ENCODE peak calls at places on chromosomes 11 and 22, in six cellular contexts. One of them, this sample, is unnamed.

GRCh38 chr22:43726296-43726695 is 85.8 kb downstream of the EFCAB6 start:
- DNase-seq in GM23338: no peak
- DNase-seq in astrocyte of the cerebellum: peak
- DNase-seq in mammary epithelial cell: no peak
- DNase-seq in SJSA1: no peak
- DNase-seq in kidney: no peak
- DNase-seq in this sample: peak

GRCh38 chr11:69102732-69103615 is 52.8 kb upstream of the SMIM38 start:
- DNase-seq in GM23338: peak
- DNase-seq in astrocyte of the cerebellum: no peak
- DNase-seq in mammary epithelial cell: no peak
- DNase-seq in SJSA1: peak
- DNase-seq in kidney: peak
- DNase-seq in this sample: no peak

GRCh38 chr11:75868990-75869389 is 54.0 kb downstream of the UVRAG start:
- DNase-seq in GM23338: no peak
- DNase-seq in astrocyte of the cerebellum: no peak
- DNase-seq in mammary epithelial cell: no peak
- DNase-seq in SJSA1: no peak
- DNase-seq in kidney: no peak
- DNase-seq in this sample: no peak

GRCh38 chr22:19066531-19067271 is 55.5 kb downstream of the DGCR2 start:
- DNase-seq in GM23338: no peak
- DNase-seq in astrocyte of the cerebellum: peak
- DNase-seq in mammary epithelial cell: peak
- DNase-seq in SJSA1: no peak
- DNase-seq in kidney: no peak
- DNase-seq in this sample: peak

GRCh38 chr11:119474682-119475596 is 52.0 kb upstream of the THY1 start:
- DNase-seq in GM23338: peak
- DNase-seq in astrocyte of the cerebellum: peak
- DNase-seq in mammary epithelial cell: peak
- DNase-seq in SJSA1: peak
- DNase-seq in kidney: peak
- DNase-seq in this sample: peak

GRCh38 chr11:41984023-41984422 is 524.6 kb upstream of the LRRC4C start:
- DNase-seq in GM23338: no peak
- DNase-seq in astrocyte of the cerebellum: no peak
- DNase-seq in mammary epithelial cell: no peak
- DNase-seq in SJSA1: no peak
- DNase-seq in kidney: no peak
- DNase-seq in this sample: no peak

GRCh38 chr11:75236062-75236461 is 4.5 kb upstream of the TPBGL start:
- DNase-seq in GM23338: peak
- DNase-seq in astrocyte of the cerebellum: no peak
- DNase-seq in mammary epithelial cell: no peak
- DNase-seq in SJSA1: no peak
- DNase-seq in kidney: no peak
- DNase-seq in this sample: no peak

GRCh38 chr11:123561046-123561781 is 93.2 kb downstream of the SCN3B start:
- DNase-seq in GM23338: peak
- DNase-seq in astrocyte of the cerebellum: no peak
- DNase-seq in mammary epithelial cell: no peak
- DNase-seq in SJSA1: peak
- DNase-seq in kidney: no peak
- DNase-seq in this sample: peak

GRCh38 chr11:19842505-19842904 is 129.9 kb downstream of the NAV2 start:
- DNase-seq in GM23338: no peak
- DNase-seq in astrocyte of the cerebellum: no peak
- DNase-seq in mammary epithelial cell: no peak
- DNase-seq in SJSA1: no peak
- DNase-seq in kidney: no peak
- DNase-seq in this sample: no peak

GRCh38 chr11:70462818-70463477 is 64.6 kb downstream of the CTTN start:
- DNase-seq in GM23338: no peak
- DNase-seq in astrocyte of the cerebellum: no peak
- DNase-seq in mammary epithelial cell: no peak
- DNase-seq in SJSA1: no peak
- DNase-seq in kidney: no peak
- DNase-seq in this sample: no peak

GRCh38 chr11:56819916-56820315 is 71.4 kb upstream of the OR9G4 start:
- DNase-seq in GM23338: no peak
- DNase-seq in astrocyte of the cerebellum: no peak
- DNase-seq in mammary epithelial cell: peak
- DNase-seq in SJSA1: no peak
- DNase-seq in kidney: no peak
- DNase-seq in this sample: no peak

GRCh38 chr22:32531228-32531627 is 56.6 kb downstream of the FBXO7 start:
- DNase-seq in GM23338: no peak
- DNase-seq in astrocyte of the cerebellum: no peak
- DNase-seq in mammary epithelial cell: no peak
- DNase-seq in SJSA1: no peak
- DNase-seq in kidney: peak
- DNase-seq in this sample: no peak

GRCh38 chr11:45798793-45799441 is 6.0 kb upstream of the SLC35C1 start:
- DNase-seq in GM23338: no peak
- DNase-seq in astrocyte of the cerebellum: no peak
- DNase-seq in mammary epithelial cell: no peak
- DNase-seq in SJSA1: no peak
- DNase-seq in kidney: no peak
- DNase-seq in this sample: no peak

GRCh38 chr22:26986884-26987283 is 329.5 kb downstream of the MIAT start:
- DNase-seq in GM23338: no peak
- DNase-seq in astrocyte of the cerebellum: no peak
- DNase-seq in mammary epithelial cell: no peak
- DNase-seq in SJSA1: no peak
- DNase-seq in kidney: no peak
- DNase-seq in this sample: no peak

GRCh38 chr11:103779054-103779453 is 257.4 kb upstream of the DDI1 start:
- DNase-seq in GM23338: no peak
- DNase-seq in astrocyte of the cerebellum: peak
- DNase-seq in mammary epithelial cell: peak
- DNase-seq in SJSA1: no peak
- DNase-seq in kidney: no peak
- DNase-seq in this sample: peak

GRCh38 chr22:19067696-19068348 is 54.4 kb downstream of the DGCR2 start:
- DNase-seq in GM23338: no peak
- DNase-seq in astrocyte of the cerebellum: no peak
- DNase-seq in mammary epithelial cell: no peak
- DNase-seq in SJSA1: no peak
- DNase-seq in kidney: no peak
- DNase-seq in this sample: no peak

GRCh38 chr11:71076021-71076420 is 176.4 kb downstream of the SHANK2 start:
- DNase-seq in GM23338: no peak
- DNase-seq in astrocyte of the cerebellum: no peak
- DNase-seq in mammary epithelial cell: no peak
- DNase-seq in SJSA1: peak
- DNase-seq in kidney: no peak
- DNase-seq in this sample: no peak

GRCh38 chr11:94740975-94741707 is 27.0 kb upstream of the AMOTL1 start:
- DNase-seq in GM23338: peak
- DNase-seq in astrocyte of the cerebellum: no peak
- DNase-seq in mammary epithelial cell: peak
- DNase-seq in SJSA1: peak
- DNase-seq in kidney: peak
- DNase-seq in this sample: peak

GRCh38 chr11:100970273-100971164 is 159.1 kb downstream of the PGR start:
- DNase-seq in GM23338: peak
- DNase-seq in astrocyte of the cerebellum: no peak
- DNase-seq in mammary epithelial cell: no peak
- DNase-seq in SJSA1: peak
- DNase-seq in kidney: no peak
- DNase-seq in this sample: peak

GRCh38 chr11:73982595-73982989 is at the start of gene UCP2:
- DNase-seq in GM23338: peak
- DNase-seq in astrocyte of the cerebellum: peak
- DNase-seq in mammary epithelial cell: no peak
- DNase-seq in SJSA1: no peak
- DNase-seq in kidney: peak
- DNase-seq in this sample: peak

GRCh38 chr11:93543292-93543977 is at the start of gene SMCO4:
- DNase-seq in GM23338: peak
- DNase-seq in astrocyte of the cerebellum: no peak
- DNase-seq in mammary epithelial cell: peak
- DNase-seq in SJSA1: peak
- DNase-seq in kidney: peak
- DNase-seq in this sample: peak

GRCh38 chr11:95483339-95483738 is 252.3 kb upstream of the SESN3 start:
- DNase-seq in GM23338: no peak
- DNase-seq in astrocyte of the cerebellum: no peak
- DNase-seq in mammary epithelial cell: no peak
- DNase-seq in SJSA1: no peak
- DNase-seq in kidney: no peak
- DNase-seq in this sample: peak

GRCh38 chr11:61328351-61328750 is 4.6 kb downstream of the DDB1 start:
- DNase-seq in GM23338: no peak
- DNase-seq in astrocyte of the cerebellum: no peak
- DNase-seq in mammary epithelial cell: no peak
- DNase-seq in SJSA1: no peak
- DNase-seq in kidney: no peak
- DNase-seq in this sample: no peak

GRCh38 chr11:117817213-117818035 is 7.1 kb downstream of the FXYD2 start:
- DNase-seq in GM23338: peak
- DNase-seq in astrocyte of the cerebellum: peak
- DNase-seq in mammary epithelial cell: peak
- DNase-seq in SJSA1: peak
- DNase-seq in kidney: peak
- DNase-seq in this sample: peak

GRCh38 chr11:117815262-117815803 is 9.2 kb downstream of the FXYD2 start:
- DNase-seq in GM23338: no peak
- DNase-seq in astrocyte of the cerebellum: no peak
- DNase-seq in mammary epithelial cell: no peak
- DNase-seq in SJSA1: no peak
- DNase-seq in kidney: peak
- DNase-seq in this sample: no peak

GRCh38 chr11:117818036-117818858 is 6.3 kb downstream of the FXYD2 start:
- DNase-seq in GM23338: no peak
- DNase-seq in astrocyte of the cerebellum: no peak
- DNase-seq in mammary epithelial cell: peak
- DNase-seq in SJSA1: no peak
- DNase-seq in kidney: peak
- DNase-seq in this sample: no peak

GRCh38 chr11:117816151-117816741 is 8.3 kb downstream of the FXYD2 start:
- DNase-seq in GM23338: peak
- DNase-seq in astrocyte of the cerebellum: no peak
- DNase-seq in mammary epithelial cell: no peak
- DNase-seq in SJSA1: peak
- DNase-seq in kidney: peak
- DNase-seq in this sample: peak

DNA sequence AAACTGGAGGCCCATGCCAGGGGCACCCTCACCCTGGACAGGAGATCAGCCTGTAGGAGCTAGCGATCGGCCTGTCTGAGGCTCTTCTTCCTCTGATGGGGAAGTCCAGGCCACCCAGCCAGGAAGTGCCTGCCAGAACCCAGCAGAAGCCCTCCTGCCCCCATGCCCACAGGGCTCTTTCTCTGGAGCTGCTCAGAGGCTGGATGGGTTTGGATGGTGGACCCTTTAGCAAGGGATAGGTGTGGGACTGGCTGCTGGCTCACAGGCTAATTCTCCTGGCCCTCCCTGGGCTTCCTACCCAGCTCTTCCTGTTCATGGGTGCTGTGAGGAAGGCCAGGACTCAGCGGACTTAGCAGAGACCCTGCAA is 7.7 kb downstream of the FXYD2 start:
- DNase-seq in GM23338: no peak
- DNase-seq in astrocyte of the cerebellum: no peak
- DNase-seq in mammary epithelial cell: no peak
- DNase-seq in SJSA1: no peak
- DNase-seq in kidney: peak
- DNase-seq in this sample: no peak
- H3K4me3 ChIP-seq in GM23338: no peak
- H3K4me3 ChIP-seq in astrocyte of the cerebellum: no peak
- H3K4me3 ChIP-seq in mammary epithelial cell: no peak
- H3K4me3 ChIP-seq in SJSA1: no peak
- H3K4me3 ChIP-seq in kidney: peak
- H3K4me3 ChIP-seq in this sample: no peak

GRCh38 chr11:31676280-31676982 is 134.7 kb downstream of the PAX6 start:
- DNase-seq in GM23338: no peak
- DNase-seq in astrocyte of the cerebellum: no peak
- DNase-seq in mammary epithelial cell: no peak
- DNase-seq in SJSA1: no peak
- DNase-seq in kidney: no peak
- DNase-seq in this sample: no peak
- H3K4me3 ChIP-seq in GM23338: no peak
- H3K4me3 ChIP-seq in astrocyte of the cerebellum: no peak
- H3K4me3 ChIP-seq in mammary epithelial cell: no peak
- H3K4me3 ChIP-seq in SJSA1: no peak
- H3K4me3 ChIP-seq in kidney: no peak
- H3K4me3 ChIP-seq in this sample: no peak

DNA sequence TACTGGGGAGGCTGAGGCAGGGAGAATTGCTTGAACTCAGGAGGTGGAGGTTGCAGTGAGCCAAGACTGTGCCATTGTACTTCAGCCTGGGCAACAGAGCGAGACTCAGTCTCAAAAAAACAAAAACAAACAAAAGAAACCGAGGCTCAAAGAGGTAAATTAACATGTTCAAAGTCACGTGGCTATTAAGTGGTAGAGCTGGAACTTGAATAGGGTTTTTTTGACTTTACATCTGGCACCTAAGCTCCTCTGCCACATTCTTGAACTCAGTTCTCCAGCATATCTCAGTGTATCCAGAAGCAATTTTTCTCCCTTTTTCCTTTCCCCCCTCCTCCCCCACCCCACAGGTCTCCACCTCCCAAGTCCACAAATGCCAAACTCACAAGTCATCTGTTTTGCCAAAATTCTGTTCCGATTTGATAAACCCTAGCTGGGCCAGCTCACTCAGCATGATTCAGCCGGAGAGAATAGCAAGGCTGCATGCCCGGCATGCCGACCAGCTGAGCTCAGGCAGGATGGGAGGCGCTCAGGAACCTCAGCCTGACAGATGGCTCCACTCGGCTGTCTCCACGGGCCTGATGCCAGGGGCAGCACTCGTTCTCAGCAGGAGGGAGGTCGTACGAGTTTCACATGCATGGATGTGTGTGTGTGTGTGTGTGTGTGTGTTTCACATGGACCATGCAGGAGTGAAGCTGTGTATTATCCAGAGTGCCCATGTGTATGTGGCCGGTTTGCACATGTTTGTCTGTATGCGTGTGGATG is 63.2 kb upstream of the RRAS2 start:
- DNase-seq in GM23338: peak
- DNase-seq in astrocyte of the cerebellum: peak
- DNase-seq in mammary epithelial cell: peak
- DNase-seq in SJSA1: peak
- DNase-seq in kidney: peak
- DNase-seq in this sample: peak
- H3K4me3 ChIP-seq in GM23338: no peak
- H3K4me3 ChIP-seq in astrocyte of the cerebellum: no peak
- H3K4me3 ChIP-seq in mammary epithelial cell: no peak
- H3K4me3 ChIP-seq in SJSA1: no peak
- H3K4me3 ChIP-seq in kidney: peak
- H3K4me3 ChIP-seq in this sample: no peak

DNA sequence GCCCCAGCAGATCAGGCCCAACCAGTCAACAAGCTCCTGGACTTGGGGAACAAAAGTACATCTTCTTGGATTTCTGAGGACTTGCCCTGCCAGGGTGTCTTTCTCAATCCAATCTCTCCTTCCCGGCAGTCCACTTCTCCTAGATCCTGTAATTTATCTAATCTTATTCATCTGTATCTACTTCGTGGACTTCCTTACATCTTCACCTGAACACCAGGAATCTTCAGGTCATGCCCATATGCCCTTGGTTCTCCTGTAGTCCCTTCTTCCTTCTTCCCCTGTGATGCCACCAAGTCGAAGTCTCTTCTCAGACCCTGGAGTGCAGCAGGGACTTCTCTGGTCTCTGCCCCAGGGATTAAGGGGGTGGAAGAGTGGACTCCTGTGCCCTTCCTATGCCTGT is 100.3 kb downstream of the ZNF280B start:
- DNase-seq in GM23338: no peak
- DNase-seq in astrocyte of the cerebellum: no peak
- DNase-seq in mammary epithelial cell: no peak
- DNase-seq in SJSA1: no peak
- DNase-seq in kidney: no peak
- DNase-seq in this sample: no peak
- H3K4me3 ChIP-seq in GM23338: no peak
- H3K4me3 ChIP-seq in astrocyte of the cerebellum: no peak
- H3K4me3 ChIP-seq in mammary epithelial cell: no peak
- H3K4me3 ChIP-seq in SJSA1: no peak
- H3K4me3 ChIP-seq in kidney: no peak
- H3K4me3 ChIP-seq in this sample: no peak

This sample was measured in fibroblast of the aortic adventitia.